ENCODE peak calls at places on chromosome 19, in four cellular contexts. K is WTC11, J is HL-60, S is fibroblast of lung. W is an unnamed sample.

GRCh38 chr19:50531171-50531612 is 17.5 kb upstream of the ASPDH start:
- DNase-seq in S (no peak), J (no peak), K (no peak), W (no peak)

GRCh38 chr19:1941146-1942077 is at the start of gene CSNK1G2:
- DNase-seq in K (no peak), J (no peak), S (no peak), W (no peak)

GRCh38 chr19:15365264-15365663 is 14.3 kb downstream of the AKAP8 start:
- DNase-seq in K (no peak), J (no peak), S (no peak), W (no peak)

GRCh38 chr19:1035998-1036621 is 3.8 kb upstream of the ABCA7 start:
- DNase-seq in K (peak), S (no peak), J (no peak), W (peak)

GRCh38 chr19:23525265-23525862 is 130.1 kb upstream of the ZNF91 start:
- DNase-seq in S (no peak), K (no peak), J (no peak), W (no peak)

GRCh38 chr19:494171-495046 is 1.9 kb upstream of the MADCAM1 start:
- DNase-seq in J (no peak), S (no peak), K (no peak), W (no peak)

GRCh38 chr19:56537442-56537841 is 1.3 kb upstream of the ZFP28 start:
- DNase-seq in K (no peak), J (no peak), S (no peak), W (no peak)

GRCh38 chr19:11849264-11849615 is 714 bp downstream of the ZNF439 start:
- DNase-seq in S (peak), K (no peak), J (no peak), W (no peak)

GRCh38 chr19:49362926-49363264 is 679 bp upstream of the TEAD2 start:
- DNase-seq in J (no peak), K (peak), S (peak), W (no peak)

DNA sequence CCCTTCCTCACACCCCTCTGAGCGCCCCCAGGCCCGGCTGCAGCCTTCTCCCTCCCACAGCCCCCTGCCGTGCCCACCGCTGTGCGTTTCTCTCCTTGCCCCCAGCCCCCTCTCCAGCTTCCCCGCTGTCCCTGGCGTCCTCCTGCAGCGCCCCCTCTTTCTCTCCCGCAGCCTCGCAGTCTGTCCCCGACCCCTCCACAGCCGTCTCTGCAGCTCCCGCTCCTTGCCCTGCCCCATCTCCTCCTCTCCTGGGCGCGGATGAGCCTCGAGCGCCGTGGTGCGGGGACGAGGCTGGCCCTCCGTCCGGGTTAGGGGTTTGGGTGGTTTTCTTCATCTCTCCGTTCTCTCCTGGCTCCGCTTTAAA is 1.1 kb downstream of the KMT5C start:
- DNase-seq in S (no peak), J (no peak), K (peak), W (no peak)
- TF ChIP-seq CTCF in S (no peak), J (no peak), K (no peak), W (no peak)

DNA sequence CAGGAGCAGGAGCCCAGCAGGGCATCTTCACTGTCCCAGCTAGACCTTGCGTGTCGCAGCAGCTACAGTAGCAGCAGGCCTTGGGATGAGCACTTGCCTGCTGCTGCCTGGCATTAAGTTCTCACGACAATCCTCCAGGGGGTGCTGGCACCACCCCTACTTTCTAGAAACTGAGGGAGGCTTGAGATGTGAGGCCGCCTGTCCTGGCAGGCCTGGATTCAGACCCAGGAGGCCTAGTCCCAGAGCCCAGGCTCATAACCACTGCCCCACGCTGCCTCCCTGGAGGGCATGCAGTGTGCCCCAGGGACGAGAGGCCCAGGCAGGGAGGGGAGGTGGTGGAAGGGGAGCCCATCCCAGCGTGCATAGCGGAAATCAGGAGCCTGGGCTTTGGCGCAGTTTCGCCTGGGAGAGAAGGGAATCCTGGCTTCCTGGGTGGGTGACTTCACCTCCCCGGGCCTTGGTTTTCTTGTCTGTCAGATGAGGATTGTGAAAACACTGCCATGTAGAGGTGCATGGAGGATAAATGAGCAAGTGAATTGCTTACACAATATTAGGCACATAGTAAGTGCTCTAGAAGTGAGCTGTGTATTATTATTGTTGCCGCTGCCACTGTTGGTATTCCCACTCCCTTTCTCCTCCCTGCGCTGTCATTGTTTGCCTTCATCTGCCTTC is 26.1 kb downstream of the PPP5C start:
- DNase-seq in S (peak), J (no peak), K (peak), W (no peak)
- TF ChIP-seq CTCF in S (peak), J (no peak), K (peak), W (no peak)

GRCh38 chr19:8101311-8101710 is 48.1 kb downstream of the FBN3 start:
- DNase-seq in K (no peak), J (no peak), S (no peak), W (no peak)
- TF ChIP-seq CTCF in K (no peak), J (no peak), S (no peak), W (no peak)

GRCh38 chr19:52566588-52566987 is 3.5 kb upstream of the ZNF701 start:
- DNase-seq in J (no peak), K (no peak), S (peak), W (no peak)

GRCh38 chr19:52567921-52568320 is 2.2 kb upstream of the ZNF701 start:
- DNase-seq in S (no peak), J (no peak), K (no peak), W (no peak)

GRCh38 chr19:52566121-52566520 is 4.0 kb upstream of the ZNF701 start:
- DNase-seq in J (no peak), S (no peak), K (no peak), W (no peak)

DNA sequence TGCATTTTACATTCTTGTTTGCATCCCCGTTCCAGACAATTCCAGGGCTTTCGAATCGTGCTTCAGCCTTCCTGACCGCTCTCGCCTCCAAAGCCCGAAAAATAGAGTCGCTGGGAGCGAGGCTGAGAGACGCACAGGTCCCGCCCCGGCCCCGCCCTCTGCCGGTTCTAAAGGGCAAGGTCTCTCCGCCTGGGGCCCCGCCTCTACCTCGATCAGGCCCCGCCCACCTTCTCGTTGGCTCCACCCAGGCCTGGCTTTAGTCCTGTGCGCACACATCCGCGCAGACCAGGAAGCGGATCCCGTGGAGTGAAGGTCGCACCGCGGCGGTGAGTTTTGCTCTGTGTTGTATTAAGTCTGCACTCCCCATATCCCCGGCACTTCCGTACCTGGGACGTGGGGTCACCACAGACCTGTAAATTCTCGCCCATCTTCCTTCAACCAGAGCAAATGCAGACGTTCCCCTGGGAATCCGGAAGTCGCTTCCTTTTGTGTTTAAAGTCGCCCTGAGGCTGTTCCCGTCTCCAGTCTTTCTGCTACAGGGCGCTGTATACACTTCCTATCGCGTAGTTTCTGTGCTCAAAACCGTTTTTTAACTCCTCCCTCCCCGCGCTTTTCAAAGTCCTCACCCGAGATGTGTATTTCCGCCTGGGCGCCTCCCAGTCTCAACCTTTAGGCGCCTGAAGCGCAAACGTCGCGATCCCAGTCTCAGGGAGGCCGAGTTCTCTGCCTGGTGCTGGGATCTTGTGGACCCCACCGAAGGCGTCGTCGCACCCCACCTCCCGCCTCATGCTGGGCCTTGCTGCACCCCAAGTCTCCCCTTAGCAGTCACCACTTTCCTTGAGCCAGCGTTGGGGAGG is at the start of gene ZNF701:
- DNase-seq in S (peak), K (peak), J (peak), W (peak)
- TF ChIP-seq CTCF in S (no peak), K (peak), J (no peak), W (peak)

DNA sequence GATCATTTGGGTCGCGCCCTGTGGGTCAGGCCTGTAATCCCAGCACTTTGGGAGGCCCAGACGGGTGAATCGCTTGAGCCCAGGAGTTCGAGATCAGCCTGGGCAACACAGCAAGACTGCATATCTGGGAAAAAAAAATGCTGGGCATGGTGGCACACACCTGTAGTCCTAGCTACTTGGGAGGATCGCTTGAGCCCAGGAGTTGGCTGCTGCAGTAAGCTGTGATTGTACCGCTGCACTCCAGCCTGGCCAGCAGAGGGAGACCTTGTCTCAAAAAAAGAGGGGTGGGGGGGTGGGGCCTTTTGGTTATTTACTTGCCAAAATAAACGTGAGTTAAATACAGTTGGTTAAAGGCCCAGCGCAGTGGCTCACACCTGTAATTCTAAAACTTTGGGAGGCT is 9.8 kb upstream of the ZNF544 start:
- DNase-seq in K (peak), J (no peak), S (no peak), W (no peak)
- TF ChIP-seq CTCF in K (peak), J (no peak), S (peak), W (peak)

GRCh38 chr19:14088634-14089411 is 1.7 kb downstream of the SAMD1 start:
- DNase-seq in K (no peak), S (no peak), J (no peak), W (no peak)

GRCh38 chr19:14089412-14089661 is 1.2 kb downstream of the SAMD1 start:
- DNase-seq in K (no peak), S (peak), J (no peak), W (no peak)

GRCh38 chr19:14091086-14091884 is 734 bp upstream of the SAMD1 start:
- DNase-seq in S (peak), K (peak), J (peak), W (no peak)

GRCh38 chr19:14090509-14091085 is at the start of gene SAMD1:
- DNase-seq in J (peak), K (peak), S (peak), W (no peak)

GRCh38 chr19:14089662-14090508 is 666 bp downstream of the SAMD1 start:
- DNase-seq in S (peak), K (peak), J (no peak), W (no peak)
- TF ChIP-seq CTCF in S (no peak), K (no peak), J (no peak), W (no peak)

W was measured in CD14-positive monocyte.